ENCODE peak calls at places on chromosomes 5 and 9, in six cellular contexts. P is sigmoid colon, G is mammary epithelial cell, Q is GM23338, C is heart right ventricle, U is WERI-Rb-1. N is an unnamed sample. For H3K27me3, the result is how much of the 10 kb centered on the place peaks cover.

GRCh38 chr5:1445895-1446601 is 808 bp upstream of the SLC6A3 start:
- DNase-seq in P (no peak), G (no peak), Q (peak), C (no peak), U (no peak), N (no peak)

GRCh38 chr9:16023466-16023865 is 470.6 kb downstream of the CCDC171 start:
- DNase-seq in P (no peak), G (no peak), Q (no peak), C (no peak), U (no peak), N (no peak)

GRCh38 chr5:180116441-180117377 is 45.1 kb upstream of the RNF130 start:
- DNase-seq in P (peak), G (peak), Q (no peak), C (peak), U (no peak), N (no peak)

GRCh38 chr5:154276932-154277331 is 86.4 kb downstream of the GALNT10 start:
- DNase-seq in P (peak), G (peak), Q (no peak), C (peak), U (peak), N (peak)

GRCh38 chr9:113946496-113947115 is 70.5 kb downstream of the ZNF618 start:
- DNase-seq in P (no peak), G (no peak), Q (no peak), C (no peak), U (no peak), N (no peak)

GRCh38 chr9:115063058-115063850 is 54.7 kb downstream of the TNC start:
- DNase-seq in P (no peak), G (peak), Q (peak), C (no peak), U (no peak), N (no peak)

GRCh38 chr5:11251242-11251641 is 490.2 kb upstream of the DAP start:
- DNase-seq in P (no peak), G (peak), Q (peak), C (no peak), U (no peak), N (no peak)

GRCh38 chr9:21994996-21995651 is 533 bp downstream of the CDKN2B-AS1 start:
- DNase-seq in P (peak), G (peak), Q (peak), C (peak), U (peak), N (peak)

GRCh38 chr9:90830051-90830450 is 28.4 kb downstream of the SYK start:
- DNase-seq in P (no peak), G (no peak), Q (no peak), C (no peak), U (no peak), N (no peak)

GRCh38 chr5:169119287-169120048 is 181.5 kb downstream of the SLIT3 start:
- DNase-seq in P (no peak), G (no peak), Q (no peak), C (no peak), U (no peak), N (no peak)

GRCh38 chr5:150498501-150498900 is 9.4 kb upstream of the NDST1 start:
- DNase-seq in P (no peak), G (no peak), Q (peak), C (no peak), U (no peak), N (no peak)

GRCh38 chr5:1594336-1595106 is 70.8 kb upstream of the LPCAT1 start:
- DNase-seq in P (peak), G (peak), Q (peak), C (peak), U (peak), N (peak)

GRCh38 chr5:12177225-12177624 is 273.0 kb upstream of the CTNND2 start:
- DNase-seq in P (no peak), G (no peak), Q (no peak), C (no peak), U (no peak), N (no peak)

GRCh38 chr5:132557425-132557805 is 638 bp downstream of the RAD50 start:
- DNase-seq in P (peak), G (peak), Q (peak), C (peak), U (peak), N (peak)

GRCh38 chr5:6632324-6632930 is 417 bp downstream of the NSUN2 start:
- DNase-seq in P (peak), G (no peak), Q (peak), C (no peak), U (peak), N (no peak)

GRCh38 chr9:134136117-134136996 is 475 bp downstream of the WDR5 start:
- DNase-seq in P (no peak), G (peak), Q (peak), C (no peak), U (no peak), N (no peak)

GRCh38 chr9:17556255-17556654 is 22.6 kb upstream of the SH3GL2 start:
- DNase-seq in P (no peak), G (no peak), Q (no peak), C (no peak), U (no peak), N (no peak)

GRCh38 chr9:23041466-23041865 is 594.8 kb downstream of the DMRTA1 start:
- DNase-seq in P (no peak), G (no peak), Q (no peak), C (no peak), U (no peak), N (no peak)

GRCh38 chr9:113151696-113152630 is 1.2 kb downstream of the SLC31A2 start:
- DNase-seq in P (no peak), G (peak), Q (no peak), C (no peak), U (no peak), N (peak)

GRCh38 chr9:18325337-18326011 is 148.5 kb upstream of the ADAMTSL1 start:
- DNase-seq in P (no peak), G (peak), Q (no peak), C (no peak), U (no peak), N (no peak)

GRCh38 chr5:158720316-158720715 is 379.4 kb downstream of the EBF1 start:
- DNase-seq in P (no peak), G (no peak), Q (no peak), C (no peak), U (no peak), N (no peak)

GRCh38 chr9:23153058-23153457 is 673.0 kb downstream of the ELAVL2 start:
- DNase-seq in P (no peak), G (no peak), Q (peak), C (no peak), U (no peak), N (no peak)

GRCh38 chr9:89592963-89593775 is 11.6 kb upstream of the GADD45G start:
- DNase-seq in P (no peak), G (peak), Q (peak), C (no peak), U (peak), N (no peak)

GRCh38 chr5:111697881-111698757 is 58.9 kb downstream of the NREP start:
- DNase-seq in P (no peak), G (no peak), Q (peak), C (no peak), U (no peak), N (no peak)

GRCh38 chr5:141758316-141758965 is 76.4 kb upstream of the ARAP3 start:
- DNase-seq in P (no peak), G (no peak), Q (peak), C (no peak), U (peak), N (no peak)

GRCh38 chr5:137122075-137122474 is 377.1 kb downstream of the SPOCK1 start:
- DNase-seq in P (no peak), G (no peak), Q (no peak), C (no peak), U (no peak), N (no peak)

GRCh38 chr5:157328277-157328912 is 62.5 kb downstream of the CYFIP2 start:
- DNase-seq in P (peak), G (peak), Q (peak), C (peak), U (peak), N (peak)

GRCh38 chr5:93162201-93162654 is 418.8 kb downstream of the NR2F1-AS1 start:
- DNase-seq in P (no peak), G (peak), Q (no peak), C (no peak), U (no peak), N (no peak)

GRCh38 chr9:127187231-127187956 is 65.0 kb upstream of the ANGPTL2 start:
- DNase-seq in P (peak), G (peak), Q (no peak), C (no peak), U (no peak), N (peak)

GRCh38 chr9:110536802-110537201 is 42.7 kb downstream of the SVEP1 start:
- DNase-seq in P (no peak), G (peak), Q (no peak), C (no peak), U (no peak), N (no peak)

GRCh38 chr5:1190915-1191314 is 10.5 kb upstream of the SLC6A19 start:
- DNase-seq in P (no peak), G (no peak), Q (no peak), C (peak), U (no peak), N (no peak)

GRCh38 chr5:68973696-68974095 is 120.1 kb upstream of the SLC30A5 start:
- DNase-seq in P (no peak), G (peak), Q (no peak), C (no peak), U (no peak), N (no peak)

GRCh38 chr9:97753364-97753763 is 56.2 kb upstream of the XPA start:
- DNase-seq in P (no peak), G (no peak), Q (no peak), C (no peak), U (no peak), N (no peak)
- H3K27me3 ChIP-seq in P (under half), G (under half), Q (under half), C (under half), U (under half), N (under half)

GRCh38 chr5:167255931-167256330 is 1035.5 kb upstream of the WWC1 start:
- DNase-seq in P (no peak), G (no peak), Q (no peak), C (no peak), U (no peak), N (no peak)
- TF ChIP-seq CTCF in P (no peak), G (no peak), Q (no peak), C (no peak), U (no peak), N (no peak)

GRCh38 chr5:155735388-155735787 is 591.6 kb upstream of the SGCD start:
- DNase-seq in P (no peak), G (no peak), Q (no peak), C (peak), U (no peak), N (peak)
- H3K27me3 ChIP-seq in P (under half), G (under half), Q (under half), C (under half), U (under half), N (under half)

GRCh38 chr5:129135633-129136032 is 41.1 kb downstream of the ISOC1 start:
- DNase-seq in P (no peak), G (no peak), Q (peak), C (no peak), U (peak), N (no peak)
- TF ChIP-seq CTCF in P (no peak), G (peak), Q (peak), C (peak), U (peak), N (peak)

GRCh38 chr5:176824604-176825003 is 14.2 kb downstream of the UNC5A start:
- DNase-seq in P (no peak), G (no peak), Q (no peak), C (no peak), U (no peak), N (no peak)
- H3K27me3 ChIP-seq in P (under half), G (under half), Q (under half), C (under half), U (under half), N (under half)

N was measured in left ventricle myocardium inferior.